ENCODE peak calls at places on chromosomes 13 and 19, in five cellular contexts. One of them, this sample, is unnamed.

GRCh38 chr13:23859455-23859854 is 29.7 kb downstream of the MIPEP start:
- DNase-seq in GM12878: no peak
- DNase-seq in A549: peak
- DNase-seq in K562: no peak
- DNase-seq in H1: no peak
- DNase-seq in this sample: peak

GRCh38 chr13:22915442-22916082 is 265.2 kb upstream of the SGCG start:
- DNase-seq in H1: peak
- DNase-seq in GM12878: no peak
- DNase-seq in A549: peak
- DNase-seq in K562: peak
- DNase-seq in this sample: no peak

GRCh38 chr19:29093553-29093908 is 119.4 kb downstream of the UQCRFS1 start:
- DNase-seq in GM12878: no peak
- DNase-seq in K562: no peak
- DNase-seq in A549: no peak
- DNase-seq in H1: no peak
- DNase-seq in this sample: no peak

GRCh38 chr13:113837554-113838355 is 26.1 kb downstream of the GAS6 start:
- DNase-seq in GM12878: no peak
- DNase-seq in A549: peak
- DNase-seq in K562: peak
- DNase-seq in H1: no peak
- DNase-seq in this sample: peak

GRCh38 chr19:57263244-57263643 is 17.0 kb upstream of the ZNF460 start:
- DNase-seq in H1: no peak
- DNase-seq in K562: no peak
- DNase-seq in GM12878: no peak
- DNase-seq in A549: no peak
- DNase-seq in this sample: no peak

GRCh38 chr13:97848886-97849285 is 104.6 kb upstream of the IPO5 start:
- DNase-seq in K562: no peak
- DNase-seq in H1: no peak
- DNase-seq in GM12878: no peak
- DNase-seq in A549: no peak
- DNase-seq in this sample: no peak

GRCh38 chr13:97344250-97345175 is 89.5 kb upstream of the RAP2A start:
- DNase-seq in K562: no peak
- DNase-seq in GM12878: no peak
- DNase-seq in H1: no peak
- DNase-seq in A549: peak
- DNase-seq in this sample: peak

GRCh38 chr13:40485611-40486517 is 180.6 kb downstream of the FOXO1 start:
- DNase-seq in A549: no peak
- DNase-seq in H1: no peak
- DNase-seq in GM12878: no peak
- DNase-seq in K562: no peak
- DNase-seq in this sample: no peak

GRCh38 chr19:46731584-46731983 is 14.3 kb upstream of the FKRP start:
- DNase-seq in GM12878: no peak
- DNase-seq in A549: no peak
- DNase-seq in K562: no peak
- DNase-seq in H1: no peak
- DNase-seq in this sample: no peak

GRCh38 chr13:59337070-59337469 is 826.7 kb downstream of the DIAPH3 start:
- DNase-seq in A549: no peak
- DNase-seq in K562: no peak
- DNase-seq in H1: no peak
- DNase-seq in GM12878: no peak
- DNase-seq in this sample: no peak

GRCh38 chr13:21282065-21282464 is 105.6 kb downstream of the MRPL57 start:
- DNase-seq in H1: no peak
- DNase-seq in A549: no peak
- DNase-seq in K562: no peak
- DNase-seq in GM12878: no peak
- DNase-seq in this sample: peak

GRCh38 chr19:10565028-10565566 is 713 bp downstream of the KRI1 start:
- DNase-seq in H1: no peak
- DNase-seq in GM12878: no peak
- DNase-seq in K562: peak
- DNase-seq in A549: peak
- DNase-seq in this sample: no peak

GRCh38 chr13:114099191-114099590 is 33.2 kb downstream of the RASA3 start:
- DNase-seq in GM12878: no peak
- DNase-seq in A549: peak
- DNase-seq in K562: peak
- DNase-seq in H1: no peak
- DNase-seq in this sample: peak

GRCh38 chr19:36115453-36116343 is at the start of gene TBCB:
- DNase-seq in H1: no peak
- DNase-seq in A549: peak
- DNase-seq in K562: peak
- DNase-seq in GM12878: no peak
- DNase-seq in this sample: peak

GRCh38 chr13:91879360-91879759 is 480.9 kb downstream of the GPC5 start:
- DNase-seq in GM12878: no peak
- DNase-seq in H1: no peak
- DNase-seq in A549: no peak
- DNase-seq in K562: no peak
- DNase-seq in this sample: no peak
- TF ChIP-seq KDM1A in GM12878: no peak
- TF ChIP-seq KDM1A in H1: no peak
- TF ChIP-seq KDM1A in A549: no peak
- TF ChIP-seq KDM1A in K562: no peak
- TF ChIP-seq KDM1A in this sample: no peak

DNA sequence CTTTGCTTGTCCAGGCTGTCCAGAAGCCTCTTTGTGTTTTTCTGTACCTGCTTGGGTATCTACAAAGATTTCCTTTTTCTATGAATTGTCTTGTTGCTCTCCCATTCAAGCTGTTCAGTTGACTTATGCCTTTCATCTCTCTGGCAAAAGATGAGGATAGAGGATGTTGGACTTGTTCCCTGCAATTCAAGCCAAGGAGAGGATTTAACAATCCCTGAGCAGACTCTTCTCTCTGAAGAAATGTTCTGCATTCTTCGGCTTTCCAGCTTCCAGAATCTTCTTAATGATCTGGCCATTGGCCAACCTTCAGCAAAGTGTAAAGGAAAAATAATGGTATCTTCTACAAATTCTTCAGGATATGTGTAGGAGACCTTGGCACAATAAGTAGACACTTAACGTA is 455.9 kb downstream of the SUCLA2 start:
- DNase-seq in A549: no peak
- DNase-seq in GM12878: no peak
- DNase-seq in H1: no peak
- DNase-seq in K562: no peak
- DNase-seq in this sample: no peak
- TF ChIP-seq KDM1A in A549: no peak
- TF ChIP-seq KDM1A in GM12878: no peak
- TF ChIP-seq KDM1A in H1: no peak
- TF ChIP-seq KDM1A in K562: no peak
- TF ChIP-seq KDM1A in this sample: no peak

GRCh38 chr19:4388171-4389063 is 11.9 kb downstream of the SH3GL1 start:
- DNase-seq in GM12878: no peak
- DNase-seq in K562: no peak
- DNase-seq in A549: no peak
- DNase-seq in H1: no peak
- DNase-seq in this sample: no peak
- TF ChIP-seq KDM1A in GM12878: no peak
- TF ChIP-seq KDM1A in K562: no peak
- TF ChIP-seq KDM1A in A549: no peak
- TF ChIP-seq KDM1A in H1: no peak
- TF ChIP-seq KDM1A in this sample: no peak

GRCh38 chr19:7971553-7972520 is 28.4 kb upstream of the TIMM44 start:
- DNase-seq in K562: no peak
- DNase-seq in H1: no peak
- DNase-seq in A549: no peak
- DNase-seq in GM12878: no peak
- DNase-seq in this sample: no peak
- TF ChIP-seq KDM1A in K562: no peak
- TF ChIP-seq KDM1A in H1: no peak
- TF ChIP-seq KDM1A in A549: no peak
- TF ChIP-seq KDM1A in GM12878: no peak
- TF ChIP-seq KDM1A in this sample: no peak

GRCh38 chr13:111202745-111203144 is 87.6 kb downstream of the ARHGEF7 start:
- DNase-seq in GM12878: no peak
- DNase-seq in A549: peak
- DNase-seq in H1: no peak
- DNase-seq in K562: peak
- DNase-seq in this sample: no peak
- TF ChIP-seq KDM1A in GM12878: no peak
- TF ChIP-seq KDM1A in A549: no peak
- TF ChIP-seq KDM1A in H1: no peak
- TF ChIP-seq KDM1A in K562: no peak
- TF ChIP-seq KDM1A in this sample: no peak

DNA sequence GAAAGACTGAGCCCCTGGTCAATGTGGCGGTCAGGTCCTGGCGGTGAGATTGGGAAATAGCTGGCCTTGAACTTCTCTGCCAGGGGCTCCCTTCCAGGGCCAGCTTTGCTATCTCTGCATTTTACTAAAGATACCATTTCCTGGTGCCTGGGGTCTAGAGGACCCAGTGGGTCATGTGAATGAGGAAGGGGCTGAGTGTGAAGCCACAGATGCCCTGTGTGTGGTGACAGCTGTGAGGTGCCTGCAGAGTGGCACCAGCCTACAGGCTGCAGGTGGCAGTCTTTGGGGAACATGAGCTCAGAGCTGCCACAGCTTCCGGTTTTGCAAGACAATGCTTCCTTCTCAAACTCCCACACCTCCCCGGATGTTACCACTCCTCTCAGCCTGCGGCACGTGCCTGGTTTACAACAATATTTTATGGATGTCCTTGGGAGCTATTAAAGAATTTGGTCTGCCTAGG is 5.2 kb upstream of the MLNR start:
- DNase-seq in A549: peak
- DNase-seq in GM12878: no peak
- DNase-seq in K562: no peak
- DNase-seq in H1: peak
- DNase-seq in this sample: peak
- TF ChIP-seq KDM1A in A549: no peak
- TF ChIP-seq KDM1A in GM12878: no peak
- TF ChIP-seq KDM1A in K562: no peak
- TF ChIP-seq KDM1A in H1: no peak
- TF ChIP-seq KDM1A in this sample: no peak

GRCh38 chr13:112055032-112055416 is 11.9 kb upstream of the SOX1 start:
- DNase-seq in A549: no peak
- DNase-seq in H1: no peak
- DNase-seq in K562: no peak
- DNase-seq in GM12878: no peak
- DNase-seq in this sample: no peak

GRCh38 chr13:112054616-112055015 is 12.3 kb upstream of the SOX1 start:
- DNase-seq in H1: peak
- DNase-seq in GM12878: no peak
- DNase-seq in A549: no peak
- DNase-seq in K562: no peak
- DNase-seq in this sample: no peak

GRCh38 chr13:112056284-112056727 is 10.6 kb upstream of the SOX1 start:
- DNase-seq in K562: no peak
- DNase-seq in GM12878: no peak
- DNase-seq in A549: no peak
- DNase-seq in H1: peak
- DNase-seq in this sample: no peak

GRCh38 chr13:112056739-112057433 is 10.1 kb upstream of the SOX1 start:
- DNase-seq in K562: no peak
- DNase-seq in A549: no peak
- DNase-seq in H1: peak
- DNase-seq in GM12878: no peak
- DNase-seq in this sample: no peak

GRCh38 chr13:112055417-112056206 is 11.3 kb upstream of the SOX1 start:
- DNase-seq in K562: no peak
- DNase-seq in A549: no peak
- DNase-seq in H1: no peak
- DNase-seq in GM12878: no peak
- DNase-seq in this sample: no peak
- TF ChIP-seq KDM1A in K562: no peak
- TF ChIP-seq KDM1A in A549: no peak
- TF ChIP-seq KDM1A in H1: no peak
- TF ChIP-seq KDM1A in GM12878: no peak
- TF ChIP-seq KDM1A in this sample: no peak

DNA sequence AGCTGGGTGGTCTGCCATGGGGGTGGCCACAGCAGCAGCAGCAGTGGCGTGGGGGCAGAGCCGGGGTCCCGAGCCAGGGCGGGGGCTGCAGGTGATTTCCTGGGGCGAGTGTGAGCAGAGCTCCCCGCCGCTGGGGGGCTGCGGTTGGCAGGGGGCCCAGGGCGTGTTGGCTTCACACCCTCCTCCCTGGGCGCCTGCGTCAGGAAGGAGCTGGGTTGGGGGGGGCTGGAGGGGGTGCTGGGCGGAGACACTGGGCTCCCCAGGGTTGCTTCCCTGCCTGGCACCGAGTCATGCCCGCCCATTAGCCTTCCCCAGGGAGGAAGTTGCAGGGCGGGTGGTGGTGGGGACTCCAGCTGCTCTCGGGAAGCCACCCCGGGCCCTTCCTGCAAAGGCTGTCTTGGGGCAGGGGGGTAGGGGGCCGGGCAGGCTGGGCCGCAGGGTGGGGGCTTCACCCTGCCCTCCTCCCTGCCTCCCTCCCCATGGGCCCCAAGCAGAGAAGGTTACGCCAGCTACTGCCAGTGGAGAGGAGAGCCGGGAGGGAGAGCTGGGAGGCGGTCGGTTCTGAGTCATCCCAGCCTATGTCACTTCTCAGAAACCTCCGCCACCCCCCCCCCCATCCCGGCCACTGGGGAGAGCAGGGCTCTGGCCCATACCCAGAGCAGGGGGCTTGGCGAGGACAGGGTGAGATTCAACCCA is 4.6 kb downstream of the MIDN start:
- DNase-seq in K562: no peak
- DNase-seq in H1: no peak
- DNase-seq in GM12878: no peak
- DNase-seq in A549: peak
- DNase-seq in this sample: peak
- TF ChIP-seq KDM1A in K562: no peak
- TF ChIP-seq KDM1A in H1: no peak
- TF ChIP-seq KDM1A in GM12878: no peak
- TF ChIP-seq KDM1A in A549: no peak
- TF ChIP-seq KDM1A in this sample: no peak

DNA sequence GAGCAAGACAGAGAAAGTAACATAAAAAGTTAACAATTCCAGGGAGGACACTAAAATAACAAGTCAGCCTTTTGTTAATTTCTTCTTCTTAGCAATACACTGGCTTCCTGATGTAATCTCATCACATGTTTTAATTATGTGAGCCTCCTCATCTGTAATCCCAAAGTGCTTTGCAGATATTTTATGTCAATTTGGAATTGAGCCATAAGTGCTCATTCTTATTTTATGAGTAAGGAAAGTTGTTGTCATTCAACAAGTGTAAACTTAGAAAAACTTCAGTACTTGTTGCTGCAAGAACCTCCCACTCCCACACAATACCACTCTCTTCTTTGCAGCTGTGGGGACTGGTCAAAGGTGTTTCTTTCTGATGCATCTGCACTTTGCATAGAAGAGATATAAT is 223.6 kb downstream of the GPC6 start:
- DNase-seq in H1: no peak
- DNase-seq in A549: no peak
- DNase-seq in K562: no peak
- DNase-seq in GM12878: no peak
- DNase-seq in this sample: no peak
- TF ChIP-seq KDM1A in H1: no peak
- TF ChIP-seq KDM1A in A549: no peak
- TF ChIP-seq KDM1A in K562: no peak
- TF ChIP-seq KDM1A in GM12878: no peak
- TF ChIP-seq KDM1A in this sample: no peak